ENCODE peak calls at places on chromosomes 4 and X, in six cellular contexts. O is Peyer's patch, T is uterus, V is fibroblast of mammary gland, W is lower lobe of right lung, D is right lobe of liver. U is an unnamed sample.

GRCh38 chrX:40207626-40208025 is 109.9 kb upstream of the BCOR start:
- DNase-seq in O (no peak), T (no peak), V (peak; percentile 45), W (no peak), D (no peak), U (peak; percentile 42)

GRCh38 chr4:152360045-152360410 is 175.9 kb downstream of the FBXW7 start:
- DNase-seq in O (no peak), T (no peak), V (peak; percentile 45), W (no peak), D (no peak), U (no peak)

GRCh38 chr4:57866468-57867173 is 756.4 kb upstream of the IGFBP7 start:
- DNase-seq in O (no peak), T (no peak), V (no peak), W (no peak), D (no peak), U (no peak)

GRCh38 chr4:159358226-159358625 is 255.3 kb downstream of the RAPGEF2 start:
- DNase-seq in O (no peak), T (no peak), V (peak; percentile 86), W (no peak), D (no peak), U (peak; percentile 64)

GRCh38 chrX:154056739-154057367 is 37.2 kb upstream of the IRAK1 start:
- DNase-seq in O (peak; percentile 53), T (no peak), V (no peak), W (no peak), D (peak; percentile 76), U (peak; percentile 34)

GRCh38 chr4:23728971-23729370 is 160.9 kb downstream of the PPARGC1A start:
- DNase-seq in O (no peak), T (no peak), V (no peak), W (no peak), D (no peak), U (no peak)

GRCh38 chrX:134551365-134552095 is 91.6 kb downstream of the HPRT1 start:
- DNase-seq in O (no peak), T (no peak), V (peak; percentile 72), W (no peak), D (no peak), U (peak; percentile 59)

GRCh38 chr4:173834151-173834550 is 304.1 kb upstream of the HAND2 start:
- DNase-seq in O (no peak), T (no peak), V (peak; percentile 57), W (no peak), D (no peak), U (peak; percentile 23)

GRCh38 chr4:20432098-20432497 is 180.4 kb downstream of the SLIT2 start:
- DNase-seq in O (no peak), T (no peak), V (peak; percentile 58), W (no peak), D (no peak), U (peak; percentile 58)

GRCh38 chrX:38887222-38887621 is 86.0 kb downstream of the MID1IP1 start:
- DNase-seq in O (no peak), T (no peak), V (no peak), W (no peak), D (no peak), U (no peak)

GRCh38 chrX:129495941-129496340 is 27.3 kb downstream of the SMARCA1 start:
- DNase-seq in O (no peak), T (no peak), V (peak; percentile 37), W (no peak), D (no peak), U (peak; percentile 45)

GRCh38 chr4:155336242-155336641 is 40.5 kb downstream of the MAP9 start:
- DNase-seq in O (no peak), T (no peak), V (no peak), W (no peak), D (no peak), U (no peak)

GRCh38 chrX:149629730-149630387 is 1.7 kb downstream of the TMEM185A start:
- DNase-seq in O (no peak), T (no peak), V (no peak), W (no peak), D (no peak), U (no peak)

GRCh38 chr4:83112678-83113428 is 1.7 kb downstream of the PLAC8 start:
- DNase-seq in O (no peak), T (no peak), V (no peak), W (no peak), D (no peak), U (no peak)

GRCh38 chr4:10456270-10457254 is 664 bp downstream of the ZNF518B start:
- DNase-seq in O (peak; percentile 66), T (peak; percentile 26), V (peak; percentile 54), W (peak; percentile 70), D (peak; percentile 48), U (peak; percentile 63)

GRCh38 chrX:153970398-153971123 is 1.1 kb downstream of the HCFC1 start:
- DNase-seq in O (no peak), T (peak; percentile 56), V (peak; percentile 79), W (no peak), D (no peak), U (peak; percentile 79)

GRCh38 chr4:27474691-27475090 is 614.0 kb downstream of the STIM2 start:
- DNase-seq in O (no peak), T (no peak), V (no peak), W (no peak), D (no peak), U (no peak)

GRCh38 chr4:48725414-48725813 is 54.7 kb downstream of the FRYL start:
- DNase-seq in O (no peak), T (no peak), V (no peak), W (no peak), D (no peak), U (no peak)

GRCh38 chrX:72130762-72131231 is 918 bp downstream of the RTL5 start:
- DNase-seq in O (no peak), T (peak; percentile 42), V (no peak), W (no peak), D (no peak), U (no peak)

GRCh38 chrX:6968231-6968630 is 179.3 kb upstream of the STS start:
- DNase-seq in O (no peak), T (no peak), V (no peak), W (no peak), D (no peak), U (no peak)

GRCh38 chrX:118437283-118437682 is 58.3 kb upstream of the DOCK11 start:
- DNase-seq in O (no peak), T (no peak), V (peak; percentile 6), W (no peak), D (no peak), U (no peak)

GRCh38 chr4:99390060-99390459 is 37.5 kb upstream of the ADH1C start:
- DNase-seq in O (no peak), T (no peak), V (peak; percentile 82), W (no peak), D (no peak), U (peak; percentile 64)

GRCh38 chr4:24519649-24520048 is 64.7 kb downstream of the DHX15 start:
- DNase-seq in O (no peak), T (no peak), V (no peak), W (no peak), D (no peak), U (peak; percentile 42)

GRCh38 chrX:74421181-74422028 is at the start of gene SLC16A2:
- DNase-seq in O (peak; percentile 54), T (peak; percentile 72), V (peak; percentile 71), W (peak; percentile 61), D (peak; percentile 83), U (peak; percentile 86)
- H3K4me3 ChIP-seq in O (peak within 1 kb of the TSS; percentile 52), T (peak within 1 kb of the TSS; percentile 42), V (peak within 1 kb of the TSS; percentile 55), W (peak within 1 kb of the TSS; percentile 57), D (peak within 1 kb of the TSS; percentile 40), U (peak within 1 kb of the TSS; percentile 60)

DNA sequence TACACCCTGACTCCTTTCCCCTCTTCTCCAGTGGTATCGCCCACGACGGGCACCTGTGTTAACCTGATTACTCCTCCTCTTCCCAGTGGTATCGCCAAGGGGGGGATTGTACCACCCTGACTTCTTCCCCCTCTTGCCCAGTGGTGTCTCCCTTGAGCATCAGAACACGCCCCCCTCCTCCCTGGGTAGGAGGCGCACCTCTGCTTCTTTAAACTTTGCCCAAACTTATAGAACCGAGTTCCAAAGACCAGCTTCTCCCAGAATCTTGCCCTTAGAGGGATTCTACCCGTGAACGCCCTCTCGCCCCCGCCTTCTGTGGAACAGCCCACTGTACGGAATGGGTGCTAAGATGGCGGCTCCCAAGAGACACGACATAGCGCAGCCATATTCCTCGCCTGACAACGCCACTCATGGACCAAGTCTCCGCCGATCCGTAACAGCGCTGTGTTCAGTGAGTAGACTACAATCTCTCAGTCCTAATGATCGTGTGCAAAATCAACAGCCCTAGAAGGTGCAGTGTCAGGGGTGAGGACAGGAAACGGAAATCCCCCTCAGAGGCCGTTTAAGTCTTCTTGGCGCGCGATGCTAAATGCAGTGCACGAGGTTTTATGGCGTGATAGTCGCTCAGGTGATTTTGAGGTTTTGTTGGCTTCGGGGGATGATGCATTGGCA is 4.2 kb upstream of the ZNF157 start:
- DNase-seq in O (peak; percentile 48), T (peak; percentile 68), V (peak; percentile 73), W (peak; percentile 66), D (no peak), U (peak; percentile 68)
- TF ChIP-seq CTCF in O (no peak), T (no peak), V (no peak), W (no peak), D (no peak), U (no peak)

GRCh38 chr4:8593268-8594096 is 917 bp downstream of the CPZ start:
- DNase-seq in O (no peak), T (no peak), V (no peak), W (no peak), D (no peak), U (no peak)

GRCh38 chr4:8591114-8591513 is 1.5 kb upstream of the CPZ start:
- DNase-seq in O (no peak), T (no peak), V (no peak), W (peak; percentile 28), D (no peak), U (no peak)

GRCh38 chr4:8594097-8595038 is 1.8 kb downstream of the CPZ start:
- DNase-seq in O (no peak), T (peak; percentile 50), V (peak; percentile 76), W (no peak), D (peak; percentile 65), U (peak; percentile 80)

GRCh38 chr4:8591626-8592365 is 769 bp upstream of the CPZ start:
- DNase-seq in O (no peak), T (no peak), V (no peak), W (peak; percentile 32), D (no peak), U (no peak)

GRCh38 chr4:8592366-8593267 is at the start of gene CPZ:
- DNase-seq in O (no peak), T (peak; percentile 37), V (peak; percentile 20), W (no peak), D (no peak), U (no peak)
- H3K4me3 ChIP-seq in O (peak within 1 kb of the TSS; percentile 24), T (peak within 1 kb of the TSS; percentile 17), V (no peak within 1 kb of the TSS), W (peak within 1 kb of the TSS; percentile 39), D (no peak within 1 kb of the TSS), U (peak within 1 kb of the TSS; percentile 42)

DNA sequence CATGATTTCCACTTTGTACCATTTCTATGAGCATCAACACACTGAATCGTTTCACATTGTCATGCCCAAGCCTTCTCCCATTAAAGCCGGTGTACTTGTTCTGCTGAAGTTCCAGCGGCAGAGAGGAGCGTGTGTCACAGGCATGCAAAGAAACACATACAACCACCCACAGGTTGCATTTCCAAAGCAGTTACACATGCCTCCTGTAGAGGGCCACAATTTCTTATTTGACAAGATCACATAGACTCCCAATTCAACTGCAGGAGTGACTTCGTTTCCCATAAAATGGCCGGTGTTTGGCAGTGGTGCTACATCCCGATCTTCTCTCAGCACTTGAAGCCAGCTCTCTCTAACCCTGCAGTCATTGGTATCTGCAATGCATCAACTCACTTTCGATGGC is 992.6 kb downstream of the NLGN4X start:
- DNase-seq in O (no peak), T (no peak), V (no peak), W (no peak), D (no peak), U (no peak)
- TF ChIP-seq CTCF in O (no peak), T (no peak), V (no peak), W (peak; percentile 21), D (peak; percentile 9), U (no peak)

GRCh38 chr4:106967892-106968291 is 68.2 kb downstream of the DKK2 start:
- DNase-seq in O (no peak), T (no peak), V (no peak), W (no peak), D (no peak), U (no peak)

GRCh38 chr4:106971586-106971985 is 64.5 kb downstream of the DKK2 start:
- DNase-seq in O (no peak), T (no peak), V (no peak), W (no peak), D (no peak), U (no peak)
- H3K4me3 ChIP-seq in O (no peak overlapping the region), T (no peak overlapping the region), V (no peak overlapping the region), W (no peak overlapping the region), D (no peak overlapping the region), U (no peak overlapping the region)

U was measured in cardiac fibroblast.